ENCODE peak calls at places on chromosome 14, in four cellular contexts. One of them, this sample, is unnamed. For H3K4me1, the result is how much of the 10 kb centered on the place peaks cover.

GRCh38 chr14:75409425-75410205 is 18.2 kb upstream of the JDP2 start:
- DNase-seq in neural progenitor cell: no peak
- DNase-seq in left lung: no peak
- DNase-seq in CD4-positive, CD25-positive, alpha-beta regulatory T cell: no peak
- DNase-seq in this sample: no peak

GRCh38 chr14:21514341-21514740 is 3.2 kb upstream of the METTL3 start:
- DNase-seq in CD4-positive, CD25-positive, alpha-beta regulatory T cell: no peak
- DNase-seq in left lung: no peak
- DNase-seq in neural progenitor cell: no peak
- DNase-seq in this sample: no peak

GRCh38 chr14:73022051-73022450 is 4.9 kb downstream of the ZFYVE1 start:
- DNase-seq in CD4-positive, CD25-positive, alpha-beta regulatory T cell: no peak
- DNase-seq in neural progenitor cell: no peak
- DNase-seq in left lung: no peak
- DNase-seq in this sample: no peak

GRCh38 chr14:62189698-62190097 is 427.5 kb downstream of the SNAPC1 start:
- DNase-seq in neural progenitor cell: no peak
- DNase-seq in left lung: no peak
- DNase-seq in CD4-positive, CD25-positive, alpha-beta regulatory T cell: no peak
- DNase-seq in this sample: no peak

GRCh38 chr14:55807059-55807499 is 227.1 kb downstream of the KTN1 start:
- DNase-seq in neural progenitor cell: no peak
- DNase-seq in CD4-positive, CD25-positive, alpha-beta regulatory T cell: peak
- DNase-seq in left lung: peak
- DNase-seq in this sample: peak

GRCh38 chr14:102323102-102323501 is 3.6 kb downstream of the ZNF839 start:
- DNase-seq in left lung: no peak
- DNase-seq in neural progenitor cell: peak
- DNase-seq in CD4-positive, CD25-positive, alpha-beta regulatory T cell: no peak
- DNase-seq in this sample: no peak

GRCh38 chr14:58740584-58740983 is 102.8 kb downstream of the DACT1 start:
- DNase-seq in neural progenitor cell: no peak
- DNase-seq in left lung: no peak
- DNase-seq in CD4-positive, CD25-positive, alpha-beta regulatory T cell: no peak
- DNase-seq in this sample: no peak

GRCh38 chr14:97061198-97061597 is 264.0 kb downstream of the VRK1 start:
- DNase-seq in CD4-positive, CD25-positive, alpha-beta regulatory T cell: no peak
- DNase-seq in left lung: no peak
- DNase-seq in neural progenitor cell: no peak
- DNase-seq in this sample: no peak

GRCh38 chr14:104496095-104496494 is 83.5 kb upstream of the C14orf180 start:
- DNase-seq in CD4-positive, CD25-positive, alpha-beta regulatory T cell: no peak
- DNase-seq in left lung: no peak
- DNase-seq in neural progenitor cell: no peak
- DNase-seq in this sample: no peak

GRCh38 chr14:104143521-104144452 is 5.4 kb downstream of the KIF26A start:
- DNase-seq in left lung: peak
- DNase-seq in CD4-positive, CD25-positive, alpha-beta regulatory T cell: no peak
- DNase-seq in neural progenitor cell: no peak
- DNase-seq in this sample: no peak

GRCh38 chr14:25132734-25133422 is 82.9 kb upstream of the STXBP6 start:
- DNase-seq in left lung: peak
- DNase-seq in CD4-positive, CD25-positive, alpha-beta regulatory T cell: peak
- DNase-seq in neural progenitor cell: peak
- DNase-seq in this sample: no peak

GRCh38 chr14:93987815-93988476 is 9.2 kb upstream of the CCDC197 start:
- DNase-seq in neural progenitor cell: no peak
- DNase-seq in CD4-positive, CD25-positive, alpha-beta regulatory T cell: no peak
- DNase-seq in left lung: no peak
- DNase-seq in this sample: no peak

GRCh38 chr14:92040431-92041040 is 677 bp upstream of the TRIP11 start:
- DNase-seq in neural progenitor cell: no peak
- DNase-seq in left lung: no peak
- DNase-seq in CD4-positive, CD25-positive, alpha-beta regulatory T cell: no peak
- DNase-seq in this sample: no peak

GRCh38 chr14:100498068-100498467 is 89.1 kb downstream of the BEGAIN start:
- DNase-seq in left lung: no peak
- DNase-seq in CD4-positive, CD25-positive, alpha-beta regulatory T cell: no peak
- DNase-seq in neural progenitor cell: no peak
- DNase-seq in this sample: no peak

GRCh38 chr14:35158491-35158890 is 36.1 kb downstream of the PRORP start:
- DNase-seq in CD4-positive, CD25-positive, alpha-beta regulatory T cell: no peak
- DNase-seq in left lung: no peak
- DNase-seq in neural progenitor cell: no peak
- DNase-seq in this sample: no peak

GRCh38 chr14:63852271-63852816 is 460 bp upstream of the SYNE2 start:
- DNase-seq in left lung: no peak
- DNase-seq in CD4-positive, CD25-positive, alpha-beta regulatory T cell: no peak
- DNase-seq in neural progenitor cell: no peak
- DNase-seq in this sample: no peak

GRCh38 chr14:42269234-42269633 is 662.6 kb downstream of the LRFN5 start:
- DNase-seq in left lung: no peak
- DNase-seq in neural progenitor cell: no peak
- DNase-seq in CD4-positive, CD25-positive, alpha-beta regulatory T cell: no peak
- DNase-seq in this sample: no peak

GRCh38 chr14:73713206-73713803 is 879 bp downstream of the PNMA1 start:
- DNase-seq in CD4-positive, CD25-positive, alpha-beta regulatory T cell: no peak
- DNase-seq in left lung: no peak
- DNase-seq in neural progenitor cell: no peak
- DNase-seq in this sample: no peak

GRCh38 chr14:33584698-33585097 is 366.2 kb downstream of the EGLN3 start:
- DNase-seq in CD4-positive, CD25-positive, alpha-beta regulatory T cell: no peak
- DNase-seq in left lung: no peak
- DNase-seq in neural progenitor cell: no peak
- DNase-seq in this sample: no peak

GRCh38 chr14:104865069-104865630 is at the start of gene CEP170B:
- DNase-seq in neural progenitor cell: peak
- DNase-seq in left lung: peak
- DNase-seq in CD4-positive, CD25-positive, alpha-beta regulatory T cell: peak
- DNase-seq in this sample: no peak

GRCh38 chr14:62409909-62410308 is 635.3 kb downstream of the KCNH5 start:
- DNase-seq in left lung: no peak
- DNase-seq in CD4-positive, CD25-positive, alpha-beta regulatory T cell: no peak
- DNase-seq in neural progenitor cell: no peak
- DNase-seq in this sample: no peak

GRCh38 chr14:52182853-52183252 is 84.6 kb upstream of the PTGDR start:
- DNase-seq in CD4-positive, CD25-positive, alpha-beta regulatory T cell: no peak
- DNase-seq in neural progenitor cell: no peak
- DNase-seq in left lung: no peak
- DNase-seq in this sample: no peak

DNA sequence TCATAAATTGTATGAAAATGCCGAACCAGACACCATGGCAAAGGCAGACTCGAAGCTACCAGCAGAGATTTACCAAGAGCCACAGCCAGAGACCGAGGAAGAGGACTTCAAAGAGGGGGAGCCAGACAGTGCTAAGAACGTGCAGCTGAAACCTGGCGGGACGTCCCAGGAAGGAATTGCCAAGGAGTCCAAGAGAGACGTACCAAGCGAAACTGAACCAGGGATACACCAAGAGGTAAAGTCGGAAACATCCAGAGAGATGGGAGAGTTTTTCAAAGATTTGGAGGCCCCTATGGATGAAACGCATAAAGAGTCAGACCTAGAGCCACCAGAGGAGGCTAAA is 294 bp downstream of the SAMD15 start:
- DNase-seq in left lung: no peak
- DNase-seq in CD4-positive, CD25-positive, alpha-beta regulatory T cell: no peak
- DNase-seq in neural progenitor cell: no peak
- DNase-seq in this sample: no peak
- H3K27ac ChIP-seq in left lung: peak
- H3K27ac ChIP-seq in CD4-positive, CD25-positive, alpha-beta regulatory T cell: peak
- H3K27ac ChIP-seq in neural progenitor cell: no peak
- H3K27ac ChIP-seq in this sample: no peak

GRCh38 chr14:53716521-53716920 is 240.1 kb downstream of the BMP4 start:
- DNase-seq in neural progenitor cell: no peak
- DNase-seq in left lung: no peak
- DNase-seq in CD4-positive, CD25-positive, alpha-beta regulatory T cell: no peak
- DNase-seq in this sample: no peak

GRCh38 chr14:53715390-53715730 is 241.3 kb downstream of the BMP4 start:
- DNase-seq in left lung: no peak
- DNase-seq in neural progenitor cell: no peak
- DNase-seq in CD4-positive, CD25-positive, alpha-beta regulatory T cell: no peak
- DNase-seq in this sample: no peak

GRCh38 chr14:53710615-53711014 is 246.0 kb downstream of the BMP4 start:
- DNase-seq in CD4-positive, CD25-positive, alpha-beta regulatory T cell: no peak
- DNase-seq in neural progenitor cell: no peak
- DNase-seq in left lung: no peak
- DNase-seq in this sample: no peak

GRCh38 chr14:53711205-53711604 is 245.4 kb downstream of the BMP4 start:
- DNase-seq in left lung: no peak
- DNase-seq in CD4-positive, CD25-positive, alpha-beta regulatory T cell: no peak
- DNase-seq in neural progenitor cell: no peak
- DNase-seq in this sample: no peak

DNA sequence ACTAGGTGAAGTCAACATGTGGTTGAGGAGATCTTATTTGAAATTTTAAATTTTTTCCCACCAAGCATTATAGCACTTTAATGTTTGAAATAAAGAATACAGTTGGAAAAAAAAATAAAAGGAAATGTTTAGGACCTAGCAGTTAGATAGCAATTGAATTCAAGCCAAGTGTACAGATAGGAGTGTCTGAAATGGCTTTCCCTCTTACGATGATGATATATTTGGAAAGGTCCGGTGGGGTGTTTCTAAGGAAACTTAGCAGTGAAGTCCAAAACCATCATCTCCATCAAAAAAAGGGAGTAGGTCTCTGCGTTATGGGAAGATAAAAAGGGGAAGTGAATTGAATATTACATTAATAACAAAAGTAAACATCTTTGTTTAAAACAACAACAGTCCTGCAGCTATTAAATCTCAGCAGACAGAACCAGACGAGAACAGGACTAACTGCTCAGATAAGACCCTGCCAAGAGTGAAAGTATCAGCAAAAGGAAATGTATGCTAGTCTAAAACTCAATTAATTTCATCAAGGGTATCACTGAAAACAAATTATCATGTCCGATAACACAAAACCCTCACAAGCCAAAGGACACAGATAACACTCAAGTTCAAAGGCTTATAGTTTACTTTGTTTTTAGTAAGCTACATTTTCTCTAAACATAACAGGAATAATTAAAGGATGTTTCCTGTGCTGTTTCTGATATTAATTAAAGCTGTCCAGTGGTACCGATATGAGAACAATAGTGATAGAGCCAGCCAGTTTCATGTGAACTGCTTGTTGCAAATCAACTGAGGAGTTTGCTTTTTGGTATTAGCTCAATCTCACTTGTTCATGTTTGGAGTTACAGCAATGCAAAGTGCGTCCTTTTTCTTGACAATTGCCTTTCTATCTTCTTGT is 241.9 kb downstream of the BMP4 start:
- DNase-seq in CD4-positive, CD25-positive, alpha-beta regulatory T cell: no peak
- DNase-seq in left lung: no peak
- DNase-seq in neural progenitor cell: no peak
- DNase-seq in this sample: no peak
- H3K4me3 ChIP-seq in CD4-positive, CD25-positive, alpha-beta regulatory T cell: no peak
- H3K4me3 ChIP-seq in left lung: no peak
- H3K4me3 ChIP-seq in neural progenitor cell: no peak
- H3K4me3 ChIP-seq in this sample: peak

GRCh38 chr14:95488376-95489162 is 27.9 kb downstream of the SYNE3 start:
- DNase-seq in left lung: no peak
- DNase-seq in neural progenitor cell: no peak
- DNase-seq in CD4-positive, CD25-positive, alpha-beta regulatory T cell: no peak
- DNase-seq in this sample: no peak
- H3K4me1 ChIP-seq in left lung: under half
- H3K4me1 ChIP-seq in neural progenitor cell: under half
- H3K4me1 ChIP-seq in CD4-positive, CD25-positive, alpha-beta regulatory T cell: under half
- H3K4me1 ChIP-seq in this sample: half or more

DNA sequence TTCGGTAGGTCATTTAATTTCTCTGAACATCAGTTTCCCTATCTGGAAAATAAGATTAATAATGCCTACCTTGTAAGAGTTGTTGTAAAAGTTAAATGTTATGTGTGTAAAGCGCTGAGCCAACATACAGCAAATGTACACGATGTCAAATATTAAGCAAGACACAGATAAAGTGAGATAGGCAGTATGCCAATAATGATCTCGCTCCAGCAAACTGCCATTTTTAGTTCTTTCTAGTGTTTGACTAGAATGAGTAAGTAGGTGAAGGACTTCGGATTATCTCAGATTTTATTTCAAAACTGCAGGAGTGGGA is 838 bp downstream of the DHRS7 start:
- DNase-seq in neural progenitor cell: no peak
- DNase-seq in CD4-positive, CD25-positive, alpha-beta regulatory T cell: no peak
- DNase-seq in left lung: no peak
- DNase-seq in this sample: no peak
- H3K27ac ChIP-seq in neural progenitor cell: no peak
- H3K27ac ChIP-seq in CD4-positive, CD25-positive, alpha-beta regulatory T cell: peak
- H3K27ac ChIP-seq in left lung: peak
- H3K27ac ChIP-seq in this sample: peak

GRCh38 chr14:66507722-66508546 is at the start of gene GPHN:
- DNase-seq in neural progenitor cell: peak
- DNase-seq in left lung: peak
- DNase-seq in CD4-positive, CD25-positive, alpha-beta regulatory T cell: peak
- DNase-seq in this sample: peak
- H3K4me3 ChIP-seq in neural progenitor cell: peak
- H3K4me3 ChIP-seq in left lung: peak
- H3K4me3 ChIP-seq in CD4-positive, CD25-positive, alpha-beta regulatory T cell: peak
- H3K4me3 ChIP-seq in this sample: peak

GRCh38 chr14:68475802-68476201 is 317.1 kb downstream of the ZFP36L1 start:
- DNase-seq in neural progenitor cell: no peak
- DNase-seq in CD4-positive, CD25-positive, alpha-beta regulatory T cell: no peak
- DNase-seq in left lung: no peak
- DNase-seq in this sample: no peak
- H3K4me1 ChIP-seq in neural progenitor cell: half or more
- H3K4me1 ChIP-seq in CD4-positive, CD25-positive, alpha-beta regulatory T cell: under half
- H3K4me1 ChIP-seq in left lung: under half
- H3K4me1 ChIP-seq in this sample: under half

GRCh38 chr14:31059152-31059924 is 33.2 kb upstream of the STRN3 start:
- DNase-seq in left lung: peak
- DNase-seq in neural progenitor cell: peak
- DNase-seq in CD4-positive, CD25-positive, alpha-beta regulatory T cell: no peak
- DNase-seq in this sample: no peak

GRCh38 chr14:31057035-31057434 is 30.9 kb upstream of the STRN3 start:
- DNase-seq in neural progenitor cell: no peak
- DNase-seq in CD4-positive, CD25-positive, alpha-beta regulatory T cell: no peak
- DNase-seq in left lung: no peak
- DNase-seq in this sample: no peak

GRCh38 chr14:31057701-31058364 is 31.7 kb upstream of the STRN3 start:
- DNase-seq in neural progenitor cell: no peak
- DNase-seq in left lung: no peak
- DNase-seq in CD4-positive, CD25-positive, alpha-beta regulatory T cell: no peak
- DNase-seq in this sample: no peak

DNA sequence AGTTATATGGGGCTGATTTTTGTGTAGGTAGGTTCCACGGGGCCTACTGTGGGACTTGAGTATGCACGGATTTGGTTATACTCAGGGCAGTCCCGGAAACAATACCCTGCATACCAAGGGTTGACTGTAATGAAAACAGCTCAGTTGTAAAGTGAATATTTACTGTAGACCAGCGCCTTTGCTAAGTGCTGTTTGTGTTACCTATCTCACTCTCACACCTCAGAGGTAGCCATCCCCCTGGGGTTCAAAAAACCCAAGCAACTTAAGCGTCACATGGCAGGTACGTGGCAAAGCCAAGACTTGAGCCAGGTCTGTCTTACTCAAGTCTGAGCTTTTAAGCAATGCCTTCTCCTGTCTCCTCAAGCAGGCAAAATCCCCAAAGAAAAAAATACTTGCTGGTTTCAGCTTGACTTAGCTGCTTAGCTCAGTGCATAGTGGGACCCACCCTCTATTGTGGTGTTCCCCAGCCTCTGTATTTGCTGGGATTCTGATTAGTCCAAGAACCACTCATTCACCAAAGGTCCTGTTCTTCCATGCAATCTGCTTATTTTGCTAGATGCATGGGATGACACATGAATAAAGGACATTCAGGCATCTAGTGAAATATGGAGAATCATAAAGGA is 34.2 kb upstream of the STRN3 start:
- DNase-seq in CD4-positive, CD25-positive, alpha-beta regulatory T cell: no peak
- DNase-seq in neural progenitor cell: peak
- DNase-seq in left lung: no peak
- DNase-seq in this sample: no peak
- H3K27ac ChIP-seq in CD4-positive, CD25-positive, alpha-beta regulatory T cell: no peak
- H3K27ac ChIP-seq in neural progenitor cell: peak
- H3K27ac ChIP-seq in left lung: no peak
- H3K27ac ChIP-seq in this sample: peak

This sample was measured in esophagus squamous epithelium.